ENCODE peak calls at places on chromosomes 1 and 21, in eight cellular contexts. E, X, K, Z, J, C, B and A are unnamed samples.

GRCh38 chr1:162619076-162619475 is 13.2 kb upstream of the DDR2 start:
- DNase-seq in E (no peak), X (no peak), K (no peak), Z (no peak), J (no peak), C (no peak), B (no peak), A (no peak)

GRCh38 chr21:23534833-23535232 is 2072.4 kb downstream of the MRPL39 start:
- DNase-seq in E (no peak), X (no peak), K (no peak), Z (no peak), J (no peak), C (no peak), B (no peak), A (no peak)

GRCh38 chr1:211939876-211940468 is 95.4 kb downstream of the INTS7 start:
- DNase-seq in E (no peak), X (no peak), K (no peak), Z (no peak), J (no peak), C (peak), B (no peak), A (no peak)

GRCh38 chr1:230426246-230427101 is at the start of gene PGBD5:
- DNase-seq in E (peak), X (peak), K (peak), Z (peak), J (peak), C (peak), B (no peak), A (peak)

GRCh38 chr1:116311756-116312691 is 61.0 kb upstream of the ATP1A1 start:
- DNase-seq in E (no peak), X (peak), K (no peak), Z (no peak), J (peak), C (no peak), B (no peak), A (no peak)

GRCh38 chr1:221994274-221994698 is 252.4 kb upstream of the DUSP10 start:
- DNase-seq in E (no peak), X (no peak), K (peak), Z (no peak), J (no peak), C (peak), B (peak), A (no peak)

GRCh38 chr1:12436345-12436658 is 181.7 kb downstream of the DHRS3 start:
- DNase-seq in E (no peak), X (no peak), K (peak), Z (no peak), J (no peak), C (no peak), B (no peak), A (no peak)

GRCh38 chr1:155974208-155975165 is 3.9 kb downstream of the ARHGEF2 start:
- DNase-seq in E (no peak), X (no peak), K (no peak), Z (no peak), J (peak), C (no peak), B (no peak), A (no peak)

GRCh38 chr1:86750076-86750475 is 45.7 kb downstream of the SH3GLB1 start:
- DNase-seq in E (no peak), X (no peak), K (no peak), Z (no peak), J (no peak), C (no peak), B (no peak), A (no peak)

GRCh38 chr1:10761503-10762152 is 34.8 kb downstream of the CASZ1 start:
- DNase-seq in E (no peak), X (peak), K (no peak), Z (no peak), J (peak), C (peak), B (no peak), A (peak)

GRCh38 chr1:162631546-162632233 is 574 bp upstream of the DDR2 start:
- DNase-seq in E (no peak), X (no peak), K (peak), Z (peak), J (no peak), C (no peak), B (peak), A (peak)

GRCh38 chr1:57331620-57332019 is 92.2 kb downstream of the DAB1 start:
- DNase-seq in E (no peak), X (no peak), K (no peak), Z (no peak), J (no peak), C (no peak), B (no peak), A (no peak)

GRCh38 chr1:85109475-85109874 is 61.2 kb upstream of the MCOLN3 start:
- DNase-seq in E (peak), X (peak), K (peak), Z (peak), J (peak), C (peak), B (peak), A (peak)

GRCh38 chr1:54376085-54377039 is 29.8 kb downstream of the SSBP3 start:
- DNase-seq in E (no peak), X (peak), K (no peak), Z (no peak), J (no peak), C (peak), B (no peak), A (no peak)

GRCh38 chr1:29647581-29647980 is 411.3 kb downstream of the PTPRU start:
- DNase-seq in E (no peak), X (no peak), K (peak), Z (peak), J (no peak), C (no peak), B (no peak), A (peak)

GRCh38 chr21:35648512-35648911 is 411.8 kb downstream of the SETD4 start:
- DNase-seq in E (no peak), X (no peak), K (no peak), Z (no peak), J (no peak), C (peak), B (no peak), A (no peak)

GRCh38 chr1:93591833-93592635 is 89.6 kb downstream of the BCAR3 start:
- DNase-seq in E (no peak), X (peak), K (peak), Z (no peak), J (no peak), C (peak), B (no peak), A (no peak)

GRCh38 chr1:37628026-37628556 is 6.6 kb downstream of the RSPO1 start:
- DNase-seq in E (no peak), X (no peak), K (no peak), Z (no peak), J (no peak), C (no peak), B (no peak), A (no peak)

GRCh38 chr1:212638419-212639151 is 30.0 kb downstream of the ATF3 start:
- DNase-seq in E (no peak), X (no peak), K (peak), Z (peak), J (no peak), C (no peak), B (peak), A (peak)

GRCh38 chr1:234605983-234606730 is 3.8 kb downstream of the IRF2BP2 start:
- DNase-seq in E (no peak), X (no peak), K (peak), Z (peak), J (peak), C (peak), B (peak), A (peak)

GRCh38 chr1:41006942-41007865 is 14.3 kb downstream of the SLFNL1 start:
- DNase-seq in E (no peak), X (no peak), K (peak), Z (no peak), J (peak), C (no peak), B (no peak), A (peak)

GRCh38 chr1:165858364-165858823 is 31.0 kb downstream of the UCK2 start:
- DNase-seq in E (no peak), X (peak), K (no peak), Z (no peak), J (no peak), C (no peak), B (no peak), A (no peak)

GRCh38 chr1:58855351-58856165 is 71.7 kb upstream of the JUN start:
- DNase-seq in E (no peak), X (no peak), K (peak), Z (peak), J (no peak), C (no peak), B (no peak), A (peak)

GRCh38 chr1:25640646-25641328 is 24.2 kb downstream of the MAN1C1 start:
- DNase-seq in E (no peak), X (no peak), K (no peak), Z (no peak), J (no peak), C (no peak), B (no peak), A (no peak)

GRCh38 chr1:198890531-198890930 is 251.7 kb downstream of the PTPRC start:
- DNase-seq in E (no peak), X (no peak), K (peak), Z (peak), J (no peak), C (no peak), B (peak), A (no peak)

GRCh38 chr1:62185677-62186076 is 9.0 kb upstream of the L1TD1 start:
- DNase-seq in E (peak), X (no peak), K (no peak), Z (no peak), J (no peak), C (no peak), B (no peak), A (no peak)

GRCh38 chr1:207658408-207658807 is 13.5 kb downstream of the CR1L start:
- DNase-seq in E (no peak), X (no peak), K (no peak), Z (no peak), J (no peak), C (no peak), B (no peak), A (no peak)

GRCh38 chr1:207651583-207651982 is 6.7 kb downstream of the CR1L start:
- DNase-seq in E (no peak), X (no peak), K (no peak), Z (no peak), J (no peak), C (no peak), B (no peak), A (no peak)

GRCh38 chr1:207658904-207659485 is 14.1 kb downstream of the CR1L start:
- DNase-seq in E (no peak), X (no peak), K (no peak), Z (no peak), J (no peak), C (no peak), B (no peak), A (no peak)

GRCh38 chr1:207649865-207650580 is 5.1 kb downstream of the CR1L start:
- DNase-seq in E (no peak), X (no peak), K (no peak), Z (no peak), J (no peak), C (no peak), B (no peak), A (no peak)

GRCh38 chr1:207654320-207654719 is 9.4 kb downstream of the CR1L start:
- DNase-seq in E (no peak), X (no peak), K (no peak), Z (peak), J (no peak), C (no peak), B (no peak), A (peak)
- TF ChIP-seq CTCF in E (peak), X (no peak), K (peak), Z (peak), J (no peak), C (no peak), B (peak), A (peak)

GRCh38 chr1:27307851-27308598 is 13.9 kb upstream of the TMEM222 start:
- DNase-seq in E (no peak), X (no peak), K (no peak), Z (no peak), J (no peak), C (no peak), B (no peak), A (no peak)

GRCh38 chr1:27303509-27303908 is 18.5 kb upstream of the TMEM222 start:
- DNase-seq in E (no peak), X (no peak), K (no peak), Z (no peak), J (no peak), C (no peak), B (no peak), A (no peak)

GRCh38 chr1:27302612-27303011 is 19.4 kb upstream of the TMEM222 start:
- DNase-seq in E (no peak), X (no peak), K (no peak), Z (no peak), J (no peak), C (no peak), B (no peak), A (no peak)

GRCh38 chr1:27306071-27306470 is 15.9 kb upstream of the TMEM222 start:
- DNase-seq in E (no peak), X (no peak), K (no peak), Z (no peak), J (no peak), C (no peak), B (no peak), A (no peak)

DNA sequence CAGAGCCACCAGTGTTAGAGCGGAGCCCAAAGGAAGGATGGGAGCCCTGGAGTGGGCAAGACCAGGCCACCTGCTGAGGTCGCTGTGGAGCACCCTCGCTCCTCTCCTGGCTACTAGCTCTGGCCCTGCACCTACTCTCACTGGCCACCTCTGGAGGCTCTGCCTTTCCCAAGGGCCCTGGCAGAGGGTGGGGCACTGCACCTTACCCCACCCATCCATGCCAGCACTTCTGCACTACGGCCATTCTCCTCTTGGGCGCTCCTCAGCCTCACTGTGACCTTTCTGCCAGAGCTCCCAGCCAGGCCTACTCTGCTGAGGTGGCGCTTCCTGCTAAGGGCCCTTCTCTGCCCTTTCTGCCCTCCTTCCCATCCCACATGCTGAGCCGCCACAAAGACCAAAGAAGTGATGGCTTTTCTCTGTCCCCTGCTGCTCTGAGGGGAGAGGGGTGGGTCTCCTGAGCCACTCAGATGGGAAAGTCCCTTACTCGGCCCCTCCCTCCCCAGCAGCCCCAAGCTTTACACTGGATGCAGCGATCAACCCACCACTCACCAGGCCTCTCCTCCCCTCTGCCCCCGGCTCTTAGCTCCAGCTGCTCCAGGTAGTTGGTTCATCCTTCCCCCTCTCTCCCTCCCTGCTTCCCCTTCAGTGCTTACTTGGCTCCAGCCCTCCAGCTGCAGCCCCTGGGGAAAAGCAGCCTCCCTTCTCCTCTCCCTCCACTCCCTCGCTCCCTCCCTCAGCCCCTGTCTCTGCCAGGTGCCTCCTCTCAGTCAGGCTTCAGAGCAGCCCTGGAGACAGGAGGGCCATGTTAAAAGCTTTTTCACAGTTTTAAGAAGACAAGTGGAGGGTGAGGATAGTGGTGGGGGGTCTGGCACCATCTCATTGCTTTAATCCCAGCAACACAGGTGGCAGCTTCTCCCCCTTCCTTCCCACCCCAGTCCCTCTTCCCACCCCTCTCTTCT is 14.8 kb upstream of the TMEM222 start:
- DNase-seq in E (peak), X (no peak), K (no peak), Z (no peak), J (no peak), C (no peak), B (no peak), A (no peak)
- TF ChIP-seq CTCF in E (peak), X (no peak), K (peak), Z (no peak), J (no peak), C (peak), B (peak), A (no peak)

GRCh38 chr21:28516996-28517592 is 475.6 kb downstream of the LTN1 start:
- DNase-seq in E (peak), X (peak), K (peak), Z (peak), J (peak), C (peak), B (no peak), A (no peak)
- TF ChIP-seq CTCF in E (peak), X (peak), K (peak), Z (peak), J (no peak), C (peak), B (peak), A (no peak)

GRCh38 chr1:110674337-110675059 is at the start of gene KCNA3:
- DNase-seq in E (peak), X (peak), K (no peak), Z (no peak), J (no peak), C (peak), B (no peak), A (no peak)
- TF ChIP-seq CTCF in E (peak), X (no peak), K (no peak), Z (no peak), J (no peak), C (peak), B (no peak), A (no peak)

DNA sequence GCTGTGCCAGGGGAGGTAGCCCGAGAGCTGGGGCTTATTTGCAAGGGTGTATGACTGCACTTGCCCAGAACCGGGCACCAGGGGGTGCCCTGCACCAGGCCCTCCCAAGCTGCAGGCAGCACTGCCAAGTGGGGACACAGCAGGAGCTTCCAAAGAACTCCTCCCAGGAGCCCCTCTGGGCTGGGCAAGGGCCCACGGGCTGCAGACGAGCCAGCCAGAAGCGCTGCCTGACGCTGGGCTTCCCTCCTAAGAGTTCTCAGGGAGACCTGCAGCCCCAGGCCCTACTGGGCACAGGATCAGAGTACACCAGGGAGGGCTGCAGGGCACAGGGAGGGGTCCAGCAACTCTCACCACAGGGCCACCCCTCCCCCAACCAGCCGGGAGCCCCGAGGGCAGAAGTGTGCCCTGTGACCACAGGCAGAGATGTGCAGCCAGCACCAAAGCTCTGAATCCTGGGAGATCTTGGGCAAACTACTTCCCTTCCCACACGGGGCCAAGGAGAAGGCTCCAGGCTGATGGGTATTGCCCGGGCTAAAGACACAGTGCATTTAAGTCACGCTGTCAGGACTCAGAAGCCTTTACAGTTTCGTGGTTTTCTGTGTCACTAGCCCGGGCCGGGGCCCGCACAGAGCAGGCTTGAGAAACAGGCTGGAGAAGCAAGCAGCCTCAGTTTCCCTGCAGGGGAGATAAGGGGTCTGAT is 63.4 kb downstream of the KCNAB2 start:
- DNase-seq in E (peak), X (peak), K (peak), Z (peak), J (no peak), C (peak), B (peak), A (peak)
- TF ChIP-seq CTCF in E (peak), X (peak), K (peak), Z (peak), J (no peak), C (peak), B (peak), A (peak)

GRCh38 chr1:67484492-67484891 is 54.3 kb upstream of the SERBP1 start:
- DNase-seq in E (no peak), X (no peak), K (no peak), Z (peak), J (no peak), C (no peak), B (no peak), A (no peak)

GRCh38 chr1:67491280-67491679 is 61.1 kb upstream of the SERBP1 start:
- DNase-seq in E (no peak), X (no peak), K (no peak), Z (no peak), J (no peak), C (no peak), B (no peak), A (no peak)

GRCh38 chr1:67493148-67493547 is 62.9 kb upstream of the SERBP1 start:
- DNase-seq in E (no peak), X (no peak), K (no peak), Z (no peak), J (no peak), C (no peak), B (no peak), A (no peak)

GRCh38 chr1:67485046-67485811 is 55.0 kb upstream of the SERBP1 start:
- DNase-seq in E (no peak), X (no peak), K (peak), Z (no peak), J (no peak), C (no peak), B (peak), A (no peak)

GRCh38 chr1:67489643-67490042 is 59.4 kb upstream of the SERBP1 start:
- DNase-seq in E (no peak), X (no peak), K (peak), Z (peak), J (no peak), C (peak), B (no peak), A (peak)
- TF ChIP-seq CTCF in E (peak), X (no peak), K (peak), Z (peak), J (no peak), C (peak), B (peak), A (peak)

GRCh38 chr1:180169641-180170155 is 15.0 kb downstream of the QSOX1 start:
- DNase-seq in E (no peak), X (peak), K (no peak), Z (no peak), J (no peak), C (no peak), B (no peak), A (no peak)

GRCh38 chr1:180167021-180167701 is 12.5 kb downstream of the QSOX1 start:
- DNase-seq in E (peak), X (no peak), K (no peak), Z (peak), J (peak), C (no peak), B (no peak), A (no peak)

GRCh38 chr1:180168786-180169640 is 14.3 kb downstream of the QSOX1 start:
- DNase-seq in E (peak), X (peak), K (no peak), Z (peak), J (peak), C (peak), B (no peak), A (no peak)

GRCh38 chr1:180166436-180166800 is 11.7 kb downstream of the QSOX1 start:
- DNase-seq in E (no peak), X (no peak), K (no peak), Z (no peak), J (no peak), C (no peak), B (no peak), A (no peak)

GRCh38 chr1:180167721-180168467 is 13.2 kb downstream of the QSOX1 start:
- DNase-seq in E (peak), X (peak), K (no peak), Z (no peak), J (peak), C (no peak), B (no peak), A (no peak)
- TF ChIP-seq CTCF in E (peak), X (peak), K (no peak), Z (no peak), J (no peak), C (no peak), B (no peak), A (no peak)

GRCh38 chr1:178300350-178300699 is 196.4 kb downstream of the CLEC20A start:
- DNase-seq in E (no peak), X (no peak), K (no peak), Z (no peak), J (no peak), C (no peak), B (no peak), A (no peak)

GRCh38 chr1:178291166-178291565 is 197.3 kb downstream of the RASAL2 start:
- DNase-seq in E (no peak), X (no peak), K (no peak), Z (no peak), J (no peak), C (no peak), B (no peak), A (no peak)

DNA sequence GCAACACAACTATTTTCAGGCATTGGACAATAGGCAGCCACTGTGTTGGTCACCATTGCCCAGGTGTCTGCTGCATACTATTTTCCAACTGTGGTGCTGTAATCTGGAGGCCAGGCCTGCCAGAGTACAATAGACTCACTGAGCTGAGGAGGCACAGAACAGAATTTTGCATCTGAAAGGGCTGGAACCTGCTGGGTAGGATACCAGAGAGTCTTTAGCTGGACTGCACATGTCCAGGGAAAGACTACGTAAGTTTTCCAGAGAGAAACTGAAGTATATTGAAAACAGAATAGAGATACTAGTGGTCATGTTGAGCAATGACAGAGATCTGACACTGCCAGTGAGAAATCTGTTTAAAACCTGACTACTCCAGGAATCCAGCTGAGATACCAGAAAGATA is 200.8 kb downstream of the RASAL2 start:
- DNase-seq in E (no peak), X (no peak), K (no peak), Z (no peak), J (no peak), C (no peak), B (no peak), A (peak)
- TF ChIP-seq CTCF in E (peak), X (no peak), K (no peak), Z (no peak), J (no peak), C (no peak), B (peak), A (no peak)